ENCODE peak calls at places on chromosomes 12 and 14, in ten cellular contexts. B is dorsolateral prefrontal cortex, Q is IMR-90, S is A549, Y is lung, C is OCI-LY7, N is HL-60, A is AG10803, V is cardiac muscle cell, W is hepatocyte. R is an unnamed sample.
A peak's percentile ranks its signal among the peaks of the same experiment; 100 is the strongest.

GRCh38 chr12:113390064-113391043 is 13.3 kb downstream of the SDS start:
- DNase-seq in B (no peak), Q (no peak), S (no peak), Y (no peak), C (no peak), N (no peak), A (no peak), V (no peak), W (no peak), R (no peak)

GRCh38 chr12:107622005-107622404 is 63.6 kb upstream of the PWP1 start:
- DNase-seq in B (no peak), Q (peak; percentile 3), S (no peak), Y (no peak), C (peak; percentile 21), N (no peak), A (peak; percentile 6), V (no peak), W (no peak), R (no peak)

GRCh38 chr12:32988982-32989381 is 92.4 kb upstream of the PKP2 start:
- DNase-seq in B (no peak), Q (no peak), S (no peak), Y (no peak), C (no peak), N (no peak), A (no peak), V (peak; percentile 14), W (no peak), R (no peak)

GRCh38 chr12:125021096-125021495 is 27.7 kb downstream of the BRI3BP start:
- DNase-seq in B (no peak), Q (no peak), S (no peak), Y (no peak), C (no peak), N (no peak), A (no peak), V (no peak), W (no peak), R (no peak)

GRCh38 chr14:33957299-33957698 is 6.4 kb upstream of the EGLN3 start:
- DNase-seq in B (no peak), Q (no peak), S (no peak), Y (no peak), C (no peak), N (no peak), A (no peak), V (no peak), W (no peak), R (no peak)

GRCh38 chr12:124613151-124613585 is 45.8 kb upstream of the NCOR2 start:
- DNase-seq in B (no peak), Q (peak; percentile 36), S (no peak), Y (no peak), C (no peak), N (no peak), A (peak; percentile 65), V (no peak), W (peak; percentile 53), R (no peak)

GRCh38 chr14:64387232-64387737 is 868 bp upstream of the MTHFD1 start:
- DNase-seq in B (no peak), Q (peak; percentile 19), S (peak; percentile 41), Y (no peak), C (no peak), N (no peak), A (peak; percentile 32), V (no peak), W (peak; percentile 39), R (no peak)

GRCh38 chr12:103160622-103161021 is 203.1 kb downstream of the ASCL1 start:
- DNase-seq in B (no peak), Q (no peak), S (no peak), Y (no peak), C (no peak), N (no peak), A (no peak), V (no peak), W (no peak), R (no peak)

GRCh38 chr14:69614592-69614991 is 3.2 kb downstream of the SUSD6 start:
- DNase-seq in B (no peak), Q (no peak), S (no peak), Y (peak; percentile 56), C (peak; percentile 90), N (peak; percentile 81), A (no peak), V (no peak), W (no peak), R (no peak)

GRCh38 chr14:69616408-69616773 is 5.0 kb downstream of the SUSD6 start:
- DNase-seq in B (no peak), Q (no peak), S (no peak), Y (no peak), C (no peak), N (no peak), A (no peak), V (no peak), W (no peak), R (no peak)

GRCh38 chr14:69617796-69618195 is 6.4 kb downstream of the SUSD6 start:
- DNase-seq in B (no peak), Q (no peak), S (no peak), Y (no peak), C (peak; percentile 57), N (no peak), A (no peak), V (no peak), W (no peak), R (no peak)

GRCh38 chr14:69613312-69614073 is 2.1 kb downstream of the SUSD6 start:
- DNase-seq in B (no peak), Q (no peak), S (no peak), Y (no peak), C (no peak), N (no peak), A (no peak), V (no peak), W (no peak), R (no peak)

DNA sequence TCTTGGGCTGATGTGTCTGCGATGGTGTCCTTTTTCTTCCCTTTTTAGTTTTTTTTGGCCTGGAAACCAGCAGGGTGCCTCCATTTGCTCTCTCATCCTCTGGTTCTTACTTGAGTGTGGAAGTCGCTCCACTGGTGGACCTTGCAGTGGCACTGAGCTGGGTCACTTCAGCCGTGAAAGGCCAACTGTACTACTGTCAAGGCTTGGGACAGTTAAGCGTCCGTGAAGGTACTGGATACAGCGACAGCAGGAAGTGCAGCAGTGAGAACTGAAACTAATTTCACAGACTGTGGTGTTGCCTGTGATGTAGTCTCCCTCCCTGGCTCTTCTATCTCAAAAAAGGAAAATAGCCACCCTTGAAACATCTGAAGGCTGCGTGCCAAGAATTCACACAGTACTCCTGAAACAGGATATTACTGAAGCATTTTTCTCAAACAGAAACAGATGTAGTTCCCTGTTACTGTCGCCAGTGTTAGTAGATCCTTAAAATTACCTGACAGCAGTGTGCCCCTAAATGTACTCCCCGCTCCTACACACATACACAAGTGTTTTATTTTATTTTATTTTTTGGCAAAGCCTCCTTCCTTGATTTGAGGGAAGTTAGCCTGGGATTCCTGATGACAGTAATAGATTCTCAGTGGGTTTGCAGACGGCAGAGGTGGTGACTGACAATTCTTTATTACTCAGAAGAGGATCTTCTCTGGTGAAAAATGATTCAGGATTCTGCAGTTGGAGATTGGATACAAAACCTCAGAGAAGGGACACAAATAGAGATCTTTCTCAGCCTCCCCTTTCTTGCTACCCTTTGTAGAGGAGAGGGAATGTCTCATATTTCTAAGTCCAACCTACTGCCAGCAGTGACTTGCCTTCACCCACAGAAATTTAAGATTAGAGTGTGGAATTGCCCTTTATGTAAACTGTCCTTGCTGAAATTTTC is 4.3 kb downstream of the SUSD6 start:
- DNase-seq in B (no peak), Q (peak; percentile 84), S (no peak), Y (peak; percentile 73), C (peak; percentile 89), N (peak; percentile 53), A (peak; percentile 84), V (no peak), W (no peak), R (no peak)
- TF ChIP-seq CTCF in B (no peak), Q (no peak), S (no peak), Y (no peak), C (no peak), N (no peak), A (peak; percentile 11), V (no peak), W (no peak), R (no peak)

DNA sequence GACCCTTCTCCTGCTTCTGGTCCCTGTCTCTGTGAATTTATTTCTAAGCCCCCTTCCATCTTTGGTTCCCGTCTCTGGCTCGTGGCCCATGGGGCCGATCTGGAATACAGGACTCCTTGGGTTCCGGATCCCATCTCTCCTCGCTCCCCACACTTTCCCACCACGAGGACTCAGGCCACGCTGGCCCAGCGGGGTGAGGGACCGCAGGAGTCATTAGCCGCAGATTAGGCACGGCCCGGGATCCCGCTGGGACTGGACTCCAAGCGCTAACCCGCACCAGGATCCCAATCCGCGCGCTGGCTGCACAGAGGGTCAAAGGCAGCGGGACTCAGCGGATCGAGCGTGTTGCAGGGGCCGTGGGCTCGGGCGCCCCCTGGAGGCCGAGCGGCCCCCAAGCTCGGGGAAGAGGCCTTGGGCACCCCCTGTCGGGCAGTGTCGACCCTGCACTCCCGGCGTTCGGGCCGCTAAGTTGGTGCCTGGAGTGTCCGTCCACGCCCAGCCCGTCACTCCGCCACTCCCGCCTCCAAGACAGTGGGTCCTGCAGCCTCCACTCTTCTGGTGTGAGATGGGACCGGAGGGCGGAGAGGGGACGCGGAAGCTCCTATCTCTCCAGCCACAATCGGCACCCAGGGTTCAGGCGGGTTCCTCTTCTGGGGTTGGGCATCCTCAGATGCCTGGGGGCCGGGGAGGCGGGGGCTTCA is 9.5 kb downstream of the SHMT2 start:
- DNase-seq in B (peak; percentile 87), Q (peak; percentile 82), S (peak; percentile 88), Y (peak; percentile 88), C (peak; percentile 90), N (peak; percentile 80), A (peak; percentile 88), V (peak; percentile 90), W (peak; percentile 94), R (no peak)
- H3K4me3 ChIP-seq in B (peak overlapping the region; percentile 74), Q (peak overlapping the region; percentile 55), S (peak overlapping the region; percentile 55), Y (no peak overlapping the region), C (peak overlapping the region; percentile 74), N (peak overlapping the region; percentile 28), A (peak overlapping the region; percentile 86), V (peak overlapping the region; percentile 30), W (peak overlapping the region; percentile 52), R (peak overlapping the region; percentile 64)

GRCh38 chr12:5481645-5482044 is 49.7 kb downstream of the NTF3 start:
- DNase-seq in B (no peak), Q (no peak), S (no peak), Y (no peak), C (no peak), N (no peak), A (no peak), V (no peak), W (no peak), R (no peak)
- TF ChIP-seq CTCF in B (no peak), Q (no peak), S (no peak), Y (no peak), C (no peak), N (no peak), A (no peak), V (no peak), W (no peak), R (no peak)

GRCh38 chr14:89165810-89166209 is 251.2 kb downstream of the FOXN3 start:
- DNase-seq in B (no peak), Q (peak; percentile 10), S (no peak), Y (no peak), C (no peak), N (no peak), A (no peak), V (no peak), W (no peak), R (no peak)

GRCh38 chr14:89164168-89165074 is 252.6 kb downstream of the FOXN3 start:
- DNase-seq in B (no peak), Q (no peak), S (no peak), Y (no peak), C (no peak), N (no peak), A (no peak), V (no peak), W (no peak), R (no peak)

GRCh38 chr14:89166650-89167049 is 250.4 kb downstream of the FOXN3 start:
- DNase-seq in B (no peak), Q (no peak), S (no peak), Y (no peak), C (no peak), N (no peak), A (no peak), V (no peak), W (no peak), R (no peak)

GRCh38 chr14:89163237-89163636 is 253.8 kb downstream of the FOXN3 start:
- DNase-seq in B (no peak), Q (no peak), S (no peak), Y (no peak), C (no peak), N (no peak), A (no peak), V (no peak), W (no peak), R (no peak)

DNA sequence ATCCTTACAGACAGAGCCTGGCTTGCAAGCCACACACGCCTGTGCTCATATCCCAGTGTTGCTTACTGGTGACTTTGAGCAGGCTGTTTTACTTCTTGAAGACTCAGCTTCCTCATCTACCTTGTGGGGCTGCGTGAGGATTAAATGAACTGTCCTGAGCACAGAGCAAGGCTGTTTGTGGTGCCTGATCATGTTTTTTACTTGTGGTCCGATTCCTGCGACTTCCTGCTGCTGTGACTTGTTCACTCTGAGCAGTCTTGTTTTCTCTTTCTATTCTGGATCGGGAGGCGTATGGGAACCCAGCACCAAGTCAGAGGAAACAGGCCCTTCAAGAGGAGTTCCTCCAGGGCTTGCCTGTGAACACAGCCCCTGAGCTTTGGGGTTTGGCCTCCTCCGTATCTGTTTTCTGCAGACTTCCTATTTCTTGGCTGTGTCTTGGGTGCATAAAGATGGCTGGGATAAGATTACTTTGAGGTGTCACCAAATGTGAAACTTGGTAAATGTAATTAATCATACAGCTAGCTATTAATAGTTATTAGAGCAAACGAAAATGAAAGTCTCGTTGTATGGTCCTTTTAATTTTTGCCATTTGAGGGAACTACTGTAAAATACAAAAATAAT is 251.7 kb downstream of the FOXN3 start:
- DNase-seq in B (no peak), Q (no peak), S (no peak), Y (no peak), C (peak; percentile 23), N (peak; percentile 64), A (no peak), V (no peak), W (no peak), R (no peak)
- H3K4me3 ChIP-seq in B (peak overlapping the region; percentile 3), Q (no peak overlapping the region), S (no peak overlapping the region), Y (no peak overlapping the region), C (peak overlapping the region; percentile 17), N (no peak overlapping the region), A (peak overlapping the region; percentile 13), V (no peak overlapping the region), W (no peak overlapping the region), R (no peak overlapping the region)

R was measured in LNCaP clone FGC.